ENCODE peak calls at places on chromosomes 4 and X, in nine cellular contexts. P is left lung, A is H1, V is brain microvascular endothelial cell, Z is suprapubic skin, E is heart right ventricle, F is heart left ventricle, X is psoas muscle, Q is substantia nigra. J is an unnamed sample.
A peak's percentile ranks its signal among the peaks of the same experiment; 100 is the strongest.

GRCh38 chr4:6200922-6201362 is 593 bp upstream of the JAKMIP1 start:
- DNase-seq in P (no peak), A (no peak), V (no peak), Z (no peak), E (no peak), F (no peak), X (no peak), Q (no peak), J (no peak)

GRCh38 chr4:163111588-163111987 is 55.1 kb downstream of the NAF1 start:
- DNase-seq in P (no peak), A (no peak), V (peak; percentile 10), Z (no peak), E (no peak), F (no peak), X (no peak), Q (no peak), J (no peak)

GRCh38 chr4:121330180-121330665 is 50.6 kb downstream of the QRFPR start:
- DNase-seq in P (no peak), A (no peak), V (no peak), Z (no peak), E (no peak), F (no peak), X (no peak), Q (no peak), J (no peak)

GRCh38 chr4:100428051-100428450 is 89.8 kb downstream of the EMCN start:
- DNase-seq in P (peak; percentile 31), A (no peak), V (peak; percentile 39), Z (no peak), E (no peak), F (no peak), X (no peak), Q (no peak), J (no peak)

GRCh38 chr4:16532240-16532990 is 306.1 kb upstream of the TAPT1 start:
- DNase-seq in P (no peak), A (no peak), V (peak; percentile 61), Z (no peak), E (no peak), F (no peak), X (no peak), Q (no peak), J (no peak)

GRCh38 chr4:57071340-57071739 is 38.8 kb downstream of the IGFBP7 start:
- DNase-seq in P (no peak), A (no peak), V (peak; percentile 65), Z (no peak), E (no peak), F (no peak), X (peak; percentile 38), Q (no peak), J (no peak)

GRCh38 chrX:136196691-136197155 is 49.4 kb downstream of the FHL1 start:
- DNase-seq in P (no peak), A (no peak), V (no peak), Z (no peak), E (no peak), F (no peak), X (no peak), Q (no peak), J (no peak)

GRCh38 chr4:45147866-45148265 is 421.5 kb upstream of the GNPDA2 start:
- DNase-seq in P (no peak), A (no peak), V (no peak), Z (no peak), E (no peak), F (no peak), X (no peak), Q (no peak), J (no peak)

GRCh38 chr4:3198906-3199305 is 50.1 kb upstream of the MSANTD1 start:
- DNase-seq in P (no peak), A (no peak), V (no peak), Z (peak; percentile 48), E (no peak), F (no peak), X (no peak), Q (no peak), J (no peak)

GRCh38 chrX:97597954-97598353 is 714.2 kb downstream of the RPA4 start:
- DNase-seq in P (no peak), A (no peak), V (no peak), Z (no peak), E (no peak), F (no peak), X (no peak), Q (no peak), J (no peak)

GRCh38 chr4:60744767-60745166 is 455.4 kb upstream of the ADGRL3 start:
- DNase-seq in P (no peak), A (no peak), V (no peak), Z (no peak), E (no peak), F (no peak), X (no peak), Q (no peak), J (no peak)

GRCh38 chr4:38675167-38676121 is 11.4 kb downstream of the KLF3 start:
- DNase-seq in P (peak; percentile 50), A (peak; percentile 87), V (peak; percentile 92), Z (peak; percentile 90), E (no peak), F (peak; percentile 74), X (peak; percentile 62), Q (peak; percentile 57), J (peak; percentile 84)

GRCh38 chr4:140666889-140667614 is 89.1 kb downstream of the TBC1D9 start:
- DNase-seq in P (no peak), A (no peak), V (no peak), Z (no peak), E (no peak), F (no peak), X (no peak), Q (no peak), J (no peak)

GRCh38 chr4:10245761-10246160 is 129.2 kb upstream of the WDR1 start:
- DNase-seq in P (no peak), A (no peak), V (no peak), Z (no peak), E (no peak), F (no peak), X (no peak), Q (no peak), J (no peak)

GRCh38 chr4:20528508-20528907 is 171.8 kb upstream of the PACRGL start:
- DNase-seq in P (no peak), A (no peak), V (no peak), Z (no peak), E (no peak), F (no peak), X (no peak), Q (no peak), J (no peak)

GRCh38 chr4:168610911-168611530 is 114.2 kb downstream of the PALLD start:
- DNase-seq in P (no peak), A (no peak), V (no peak), Z (no peak), E (no peak), F (no peak), X (no peak), Q (no peak), J (no peak)

GRCh38 chrX:40773809-40774208 is 38.5 kb upstream of the MED14 start:
- DNase-seq in P (no peak), A (no peak), V (peak; percentile 47), Z (no peak), E (no peak), F (no peak), X (no peak), Q (no peak), J (no peak)

GRCh38 chr4:169621754-169622481 is 1.5 kb downstream of the CLCN3 start:
- DNase-seq in P (no peak), A (no peak), V (peak; percentile 66), Z (no peak), E (no peak), F (no peak), X (no peak), Q (no peak), J (no peak)
- H3K27ac ChIP-seq in P (peak overlapping the region; percentile 93), A (no peak overlapping the region), V (peak overlapping the region; percentile 95), Z (peak overlapping the region; percentile 97), E (peak overlapping the region; percentile 96), F (peak overlapping the region; percentile 92), X (peak overlapping the region; percentile 95), Q (no peak overlapping the region), J (no peak overlapping the region)

GRCh38 chrX:124239911-124240310 is 92.5 kb upstream of the TEX13D start:
- DNase-seq in P (no peak), A (no peak), V (no peak), Z (no peak), E (no peak), F (no peak), X (no peak), Q (no peak), J (no peak)
- H3K27ac ChIP-seq in P (no peak overlapping the region), A (no peak overlapping the region), V (no peak overlapping the region), Z (no peak overlapping the region), E (no peak overlapping the region), F (no peak overlapping the region), X (no peak overlapping the region), Q (no peak overlapping the region), J (no peak overlapping the region)

DNA sequence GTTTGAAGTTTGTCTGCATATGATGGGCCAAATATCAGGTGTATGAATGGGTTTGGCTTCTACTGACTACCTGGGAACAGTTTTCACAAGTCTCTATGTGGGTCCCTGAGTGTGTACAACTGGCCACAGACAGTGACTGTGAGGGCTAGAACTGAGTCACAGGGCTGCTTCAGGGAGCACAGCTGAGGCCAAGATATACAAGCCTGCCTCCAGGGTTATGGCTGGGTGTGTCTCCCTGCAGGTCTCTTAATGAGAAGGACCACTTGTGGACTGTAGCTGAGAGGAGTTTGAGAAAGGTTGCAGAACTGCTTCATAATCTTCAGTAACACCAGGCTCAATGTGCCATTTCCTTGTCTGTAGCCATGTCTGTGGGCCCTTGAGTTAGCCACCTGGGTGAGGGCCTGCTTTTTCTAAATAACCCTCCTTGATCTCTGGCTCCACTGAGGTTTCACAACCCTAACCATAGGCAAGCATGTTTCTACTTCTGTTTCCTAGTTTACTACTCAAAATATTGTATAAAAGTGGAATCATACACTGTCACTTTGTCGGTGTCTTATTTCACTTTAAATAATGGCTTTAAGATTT is 81.3 kb downstream of the ZNF732 start:
- DNase-seq in P (no peak), A (no peak), V (no peak), Z (no peak), E (no peak), F (no peak), X (no peak), Q (no peak), J (no peak)
- H3K27ac ChIP-seq in P (no peak overlapping the region), A (no peak overlapping the region), V (no peak overlapping the region), Z (no peak overlapping the region), E (no peak overlapping the region), F (no peak overlapping the region), X (no peak overlapping the region), Q (no peak overlapping the region), J (no peak overlapping the region)

GRCh38 chr4:74110670-74111069 is 11.7 kb upstream of the CXCL2 start:
- DNase-seq in P (no peak), A (no peak), V (no peak), Z (no peak), E (no peak), F (no peak), X (no peak), Q (no peak), J (no peak)

GRCh38 chr4:74112399-74113090 is 13.6 kb upstream of the CXCL2 start:
- DNase-seq in P (no peak), A (no peak), V (no peak), Z (no peak), E (no peak), F (no peak), X (no peak), Q (no peak), J (no peak)

GRCh38 chr4:74109894-74110605 is 11.1 kb upstream of the CXCL2 start:
- DNase-seq in P (no peak), A (no peak), V (peak; percentile 91), Z (no peak), E (no peak), F (no peak), X (no peak), Q (no peak), J (no peak)

GRCh38 chr4:74111990-74112389 is 13.0 kb upstream of the CXCL2 start:
- DNase-seq in P (peak; percentile 66), A (no peak), V (peak; percentile 85), Z (peak; percentile 70), E (no peak), F (no peak), X (no peak), Q (no peak), J (no peak)

GRCh38 chr4:74111576-74111975 is 12.6 kb upstream of the CXCL2 start:
- DNase-seq in P (no peak), A (no peak), V (no peak), Z (no peak), E (no peak), F (no peak), X (no peak), Q (no peak), J (no peak)
- H3K27ac ChIP-seq in P (peak overlapping the region; percentile 78), A (no peak overlapping the region), V (peak overlapping the region; percentile 99), Z (no peak overlapping the region), E (peak overlapping the region; percentile 73), F (peak overlapping the region; percentile 85), X (peak overlapping the region; percentile 19), Q (no peak overlapping the region), J (no peak overlapping the region)

J was measured in caudate nucleus.